ENCODE peak calls at places on chromosomes 1 and 21, in seven cellular contexts. A is heart left ventricle, R is IMR-90, E is cardiac fibroblast, V is left ventricle myocardium inferior, G is HFF-Myc, C is AG04450. M is an unnamed sample.

GRCh38 chr1:14778882-14779594 is 180.6 kb downstream of the KAZN start:
- DNase-seq in A (no peak), R (peak), E (peak), V (no peak), G (no peak), C (no peak), M (peak)

GRCh38 chr21:41726630-41726969 is 40.3 kb downstream of the RIPK4 start:
- DNase-seq in A (no peak), R (no peak), E (no peak), V (no peak), G (no peak), C (no peak), M (no peak)

GRCh38 chr1:220798338-220798737 is 11.6 kb downstream of the MTARC1 start:
- DNase-seq in A (no peak), R (no peak), E (no peak), V (no peak), G (no peak), C (no peak), M (no peak)

GRCh38 chr1:243513726-243514491 is 258.1 kb downstream of the SDCCAG8 start:
- DNase-seq in A (no peak), R (peak), E (peak), V (no peak), G (peak), C (no peak), M (no peak)

GRCh38 chr1:43430831-43431230 is 22.9 kb downstream of the HYI start:
- DNase-seq in A (no peak), R (no peak), E (no peak), V (no peak), G (no peak), C (no peak), M (no peak)

GRCh38 chr1:39160703-39161102 is 43.8 kb upstream of the MACF1 start:
- DNase-seq in A (no peak), R (no peak), E (peak), V (no peak), G (no peak), C (no peak), M (no peak)

GRCh38 chr21:34560021-34560420 is 48.0 kb upstream of the KCNE1 start:
- DNase-seq in A (no peak), R (no peak), E (no peak), V (no peak), G (no peak), C (no peak), M (no peak)

GRCh38 chr1:42913426-42914091 is 45.1 kb downstream of the SLC2A1 start:
- DNase-seq in A (no peak), R (peak), E (peak), V (no peak), G (peak), C (peak), M (peak)

GRCh38 chr1:19974822-19975416 is 4.5 kb downstream of the PLA2G2A start:
- DNase-seq in A (peak), R (peak), E (peak), V (peak), G (peak), C (peak), M (peak)
- TF ChIP-seq CTCF in A (peak), R (peak), E (peak), V (peak), G (peak), C (peak), M (peak)

GRCh38 chr21:36069713-36070573 is at the start of gene CBR1:
- DNase-seq in A (peak), R (peak), E (peak), V (peak), G (peak), C (peak), M (peak)
- TF ChIP-seq CTCF in A (no peak), R (no peak), E (no peak), V (peak), G (no peak), C (no peak), M (no peak)

GRCh38 chr1:151968791-151969399 is 24.8 kb downstream of the S100A10 start:
- DNase-seq in A (no peak), R (no peak), E (no peak), V (no peak), G (no peak), C (no peak), M (no peak)
- TF ChIP-seq CTCF in A (no peak), R (no peak), E (no peak), V (no peak), G (peak), C (no peak), M (no peak)

GRCh38 chr21:17146426-17146825 is 366.4 kb upstream of the CXADR start:
- DNase-seq in A (no peak), R (no peak), E (no peak), V (no peak), G (no peak), C (no peak), M (no peak)
- TF ChIP-seq CTCF in A (no peak), R (no peak), E (no peak), V (no peak), G (no peak), C (no peak), M (no peak)

GRCh38 chr1:67651031-67651430 is 34.0 kb upstream of the GADD45A start:
- DNase-seq in A (no peak), R (no peak), E (no peak), V (no peak), G (no peak), C (no peak), M (no peak)
- TF ChIP-seq CTCF in A (no peak), R (no peak), E (no peak), V (no peak), G (no peak), C (no peak), M (no peak)

DNA sequence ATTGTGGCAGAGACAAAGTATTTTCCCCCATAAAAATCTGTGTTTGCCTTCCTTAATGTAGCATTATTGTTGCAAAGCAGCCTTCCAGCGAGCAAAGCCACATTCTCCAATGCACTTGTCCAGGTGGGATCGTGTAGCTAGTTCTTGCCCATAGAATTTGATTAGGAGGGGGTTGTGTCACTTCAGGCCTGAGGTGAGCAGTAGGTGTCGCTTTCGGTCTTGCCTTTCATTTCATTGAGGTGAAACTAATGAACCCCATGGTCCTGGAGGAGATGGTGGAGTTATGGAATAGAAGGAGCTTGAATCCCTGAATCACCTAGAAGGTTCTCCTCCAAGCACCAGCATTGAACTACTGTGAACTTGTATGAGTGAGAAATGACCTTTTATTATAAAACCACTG is 318.9 kb upstream of the PBX1 start:
- DNase-seq in A (no peak), R (no peak), E (peak), V (no peak), G (no peak), C (no peak), M (no peak)
- TF ChIP-seq CTCF in A (peak), R (no peak), E (no peak), V (peak), G (no peak), C (no peak), M (no peak)

DNA sequence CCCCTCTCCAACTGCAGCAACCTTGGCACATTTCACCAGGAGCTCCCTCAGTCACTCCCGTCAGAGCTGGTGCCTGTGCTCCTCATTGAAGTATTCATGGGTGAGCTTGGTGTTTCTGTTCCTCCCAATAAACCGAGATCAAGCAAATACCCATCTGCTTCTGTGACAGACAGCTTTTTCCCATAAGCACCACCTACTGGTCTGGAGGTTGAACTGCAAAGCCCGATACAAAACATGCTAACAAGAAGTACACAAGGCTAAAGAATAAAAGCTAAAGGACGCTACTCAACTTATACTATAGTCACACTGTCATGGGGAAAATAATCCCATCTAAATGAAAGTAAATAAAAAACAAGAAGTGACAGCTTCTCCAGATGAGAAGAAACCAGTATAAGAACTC is 111.9 kb upstream of the C21orf91 start:
- DNase-seq in A (no peak), R (no peak), E (no peak), V (no peak), G (no peak), C (no peak), M (no peak)
- TF ChIP-seq CTCF in A (no peak), R (no peak), E (peak), V (no peak), G (peak), C (peak), M (peak)

GRCh38 chr1:102435483-102435882 is 438.8 kb upstream of the OLFM3 start:
- DNase-seq in A (no peak), R (no peak), E (no peak), V (no peak), G (no peak), C (no peak), M (no peak)

GRCh38 chr1:102431253-102431652 is 434.5 kb upstream of the OLFM3 start:
- DNase-seq in A (no peak), R (no peak), E (no peak), V (no peak), G (no peak), C (no peak), M (no peak)

DNA sequence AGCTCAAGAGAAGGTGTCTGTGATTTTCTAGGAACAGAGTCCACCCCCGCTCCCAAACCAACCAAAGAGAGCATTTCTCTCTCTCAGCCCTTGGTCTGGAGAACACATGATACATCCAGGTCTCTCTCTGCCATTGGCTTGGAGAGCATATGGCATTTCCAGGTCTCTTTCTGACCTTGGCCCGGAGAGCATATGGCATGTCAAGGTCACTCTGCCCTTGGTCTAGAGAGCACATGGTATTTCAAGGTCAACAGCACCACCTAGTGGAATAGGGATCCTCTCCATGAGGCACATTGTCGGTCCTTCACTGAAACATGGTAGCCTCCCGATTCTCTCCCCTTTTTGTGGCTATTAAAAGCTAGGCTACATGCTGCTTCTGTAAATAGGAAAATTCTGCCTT is 437.7 kb upstream of the OLFM3 start:
- DNase-seq in A (no peak), R (no peak), E (no peak), V (no peak), G (no peak), C (no peak), M (peak)
- TF ChIP-seq CTCF in A (peak), R (no peak), E (peak), V (no peak), G (peak), C (no peak), M (peak)

M was measured in GM20000.